ENCODE peak calls at places on chromosome 3, in six cellular contexts. E is HCT116, Q is K562, D is GM12878, L is SK-N-SH, H is HepG2. M is an unnamed sample.
A peak's percentile ranks its signal among the peaks of the same experiment; 100 is the strongest.

GRCh38 chr3:143168518-143169192 is 49.1 kb downstream of the CHST2 start:
- DNase-seq in E (no peak), Q (peak; percentile 81), D (no peak), L (no peak), H (no peak), M (no peak)

GRCh38 chr3:189573004-189573403 is 58.2 kb upstream of the TP63 start:
- DNase-seq in E (no peak), Q (no peak), D (peak; percentile 39), L (no peak), H (no peak), M (no peak)

GRCh38 chr3:157631468-157631867 is 128.3 kb upstream of the VEPH1 start:
- DNase-seq in E (no peak), Q (no peak), D (no peak), L (no peak), H (no peak), M (no peak)

GRCh38 chr3:150267288-150267687 is 140.8 kb upstream of the TSC22D2 start:
- DNase-seq in E (no peak), Q (no peak), D (no peak), L (no peak), H (no peak), M (no peak)

GRCh38 chr3:54857343-54857742 is 70.5 kb downstream of the LRTM1 start:
- DNase-seq in E (no peak), Q (no peak), D (no peak), L (no peak), H (no peak), M (no peak)

GRCh38 chr3:165751654-165752053 is 85.6 kb downstream of the BCHE start:
- DNase-seq in E (no peak), Q (no peak), D (no peak), L (no peak), H (no peak), M (no peak)

GRCh38 chr3:196144383-196145105 is 62.7 kb upstream of the TFRC start:
- DNase-seq in E (no peak), Q (no peak), D (no peak), L (no peak), H (no peak), M (no peak)

GRCh38 chr3:13004376-13004775 is 68.9 kb downstream of the IQSEC1 start:
- DNase-seq in E (no peak), Q (no peak), D (no peak), L (no peak), H (no peak), M (no peak)

GRCh38 chr3:138833908-138834358 is 795 bp downstream of the PIK3CB start:
- DNase-seq in E (no peak), Q (peak; percentile 11), D (no peak), L (peak; percentile 36), H (no peak), M (no peak)

GRCh38 chr3:192079098-192079497 is 618.1 kb downstream of the PYDC2 start:
- DNase-seq in E (no peak), Q (no peak), D (no peak), L (no peak), H (no peak), M (no peak)

GRCh38 chr3:45225465-45226205 is 452 bp downstream of the TMEM158 start:
- DNase-seq in E (no peak), Q (peak; percentile 48), D (no peak), L (peak; percentile 73), H (no peak), M (no peak)

GRCh38 chr3:97979610-97980009 is 7.4 kb upstream of the RIOX2 start:
- DNase-seq in E (no peak), Q (no peak), D (no peak), L (peak; percentile 18), H (peak; percentile 5), M (no peak)

GRCh38 chr3:51374456-51374855 is 10.6 kb upstream of the MANF start:
- DNase-seq in E (no peak), Q (no peak), D (no peak), L (no peak), H (no peak), M (no peak)

GRCh38 chr3:124407260-124407659 is 323.0 kb upstream of the UMPS start:
- DNase-seq in E (no peak), Q (no peak), D (no peak), L (no peak), H (no peak), M (no peak)

GRCh38 chr3:197372076-197372661 is 73.8 kb upstream of the DLG1 start:
- DNase-seq in E (no peak), Q (no peak), D (no peak), L (no peak), H (peak; percentile 66), M (peak; percentile 38)

GRCh38 chr3:10189557-10190374 is 25.0 kb downstream of the IRAK2 start:
- DNase-seq in E (no peak), Q (no peak), D (peak; percentile 39), L (peak; percentile 55), H (no peak), M (no peak)

GRCh38 chr3:56596441-56596840 is 39.5 kb downstream of the CCDC66 start:
- DNase-seq in E (no peak), Q (no peak), D (no peak), L (no peak), H (no peak), M (no peak)

GRCh38 chr3:49148159-49148558 is 15.3 kb upstream of the LAMB2 start:
- DNase-seq in E (no peak), Q (no peak), D (no peak), L (no peak), H (no peak), M (no peak)

GRCh38 chr3:39288300-39288808 is 8.5 kb upstream of the CX3CR1 start:
- DNase-seq in E (peak; percentile 78), Q (peak; percentile 97), D (peak; percentile 95), L (peak; percentile 92), H (peak; percentile 74), M (peak; percentile 60)

GRCh38 chr3:138593488-138594149 is 441 bp downstream of the CEP70 start:
- DNase-seq in E (no peak), Q (no peak), D (no peak), L (no peak), H (peak; percentile 6), M (no peak)

GRCh38 chr3:190053919-190054672 is 66.6 kb downstream of the P3H2 start:
- DNase-seq in E (peak; percentile 68), Q (no peak), D (no peak), L (no peak), H (no peak), M (no peak)

GRCh38 chr3:46579756-46580286 is 13.7 kb upstream of the LRRC2 start:
- DNase-seq in E (no peak), Q (no peak), D (no peak), L (no peak), H (no peak), M (no peak)
- H3K4me3 ChIP-seq in E (no peak overlapping the region), Q (no peak overlapping the region), D (no peak overlapping the region), L (no peak overlapping the region), H (no peak overlapping the region), M (no peak overlapping the region)

GRCh38 chr3:61828880-61829279 is 267.5 kb downstream of the PTPRG start:
- DNase-seq in E (no peak), Q (no peak), D (no peak), L (no peak), H (no peak), M (no peak)

GRCh38 chr3:61828158-61828874 is 266.9 kb downstream of the PTPRG start:
- DNase-seq in E (no peak), Q (no peak), D (no peak), L (no peak), H (no peak), M (no peak)

GRCh38 chr3:61830111-61830400 is 268.7 kb downstream of the PTPRG start:
- DNase-seq in E (no peak), Q (no peak), D (no peak), L (no peak), H (no peak), M (no peak)

GRCh38 chr3:61832375-61833229 is 271.2 kb downstream of the PTPRG start:
- DNase-seq in E (no peak), Q (no peak), D (no peak), L (no peak), H (no peak), M (no peak)

GRCh38 chr3:61829301-61830110 is 268.1 kb downstream of the PTPRG start:
- DNase-seq in E (no peak), Q (no peak), D (no peak), L (no peak), H (no peak), M (no peak)
- TF ChIP-seq SIN3A in E (no peak), Q (no peak), D (no peak), L (no peak), H (no peak), M (no peak)

GRCh38 chr3:159236306-159236705 is 434.5 kb downstream of the MFSD1 start:
- DNase-seq in E (no peak), Q (no peak), D (no peak), L (peak; percentile 10), H (no peak), M (no peak)
- TF ChIP-seq REST in E (no peak), Q (no peak), D (no peak), L (no peak), H (no peak), M (no peak)

GRCh38 chr3:40780801-40781406 is 256.1 kb downstream of the ZNF621 start:
- DNase-seq in E (no peak), Q (no peak), D (no peak), L (no peak), H (no peak), M (no peak)
- H3K4me3 ChIP-seq in E (no peak overlapping the region), Q (no peak overlapping the region), D (no peak overlapping the region), L (no peak overlapping the region), H (no peak overlapping the region), M (no peak overlapping the region)

GRCh38 chr3:21718161-21718765 is 32.7 kb downstream of the ZNF385D start:
- DNase-seq in E (no peak), Q (no peak), D (no peak), L (no peak), H (no peak), M (peak; percentile 32)

GRCh38 chr3:21718943-21719591 is 31.9 kb downstream of the ZNF385D start:
- DNase-seq in E (no peak), Q (no peak), D (no peak), L (no peak), H (no peak), M (no peak)

GRCh38 chr3:21717272-21717671 is 33.7 kb downstream of the ZNF385D start:
- DNase-seq in E (no peak), Q (no peak), D (no peak), L (no peak), H (no peak), M (no peak)

GRCh38 chr3:21722768-21723167 is 28.2 kb downstream of the ZNF385D start:
- DNase-seq in E (no peak), Q (no peak), D (no peak), L (no peak), H (no peak), M (no peak)

DNA sequence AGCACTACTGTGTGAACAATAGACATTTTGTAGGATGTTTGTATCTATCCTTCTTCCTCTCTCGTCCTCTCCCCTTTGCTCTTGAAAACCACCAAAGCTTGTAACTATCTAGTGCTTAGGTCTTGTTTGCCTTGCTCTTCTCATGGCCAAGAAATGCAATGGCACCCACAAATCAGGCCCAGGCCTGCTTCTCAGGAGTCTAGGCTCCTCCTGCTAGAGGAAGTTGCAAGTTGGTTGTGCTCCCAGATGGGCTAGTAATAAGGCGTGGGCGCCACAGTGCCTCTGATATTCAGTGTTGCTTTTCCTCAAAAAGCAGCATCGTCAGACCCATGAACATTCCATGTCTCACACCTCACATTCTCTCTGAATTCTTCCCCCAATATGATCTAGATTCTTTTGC is 28.7 kb downstream of the ZNF385D start:
- DNase-seq in E (no peak), Q (no peak), D (no peak), L (no peak), H (no peak), M (no peak)
- TF ChIP-seq SIN3A in E (no peak), Q (no peak), D (no peak), L (no peak), H (no peak), M (no peak)

M was measured in Panc1.